ENCODE peak calls at places on chromosomes 11 and 22, in seven cellular contexts. V is osteoblast; Z is CD4-positive, CD25-positive, alpha-beta regulatory T cell; U is neuronal stem cell; O is fibroblast of lung; H is thyroid gland; G is PC-3. C is an unnamed sample.

GRCh38 chr22:45207981-45208664 is 32.6 kb downstream of the KIAA0930 start:
- DNase-seq in V (peak; percentile 92), G (peak; percentile 79), Z (no peak), U (no peak), H (no peak), O (peak; percentile 65), C (peak; percentile 34)

GRCh38 chr11:84899740-84900139 is 727.4 kb downstream of the DLG2 start:
- DNase-seq in U (no peak), Z (no peak), G (peak; percentile 57), H (no peak), O (no peak), V (no peak), C (no peak)

GRCh38 chr11:114243461-114244372 is 52.5 kb upstream of the NNMT start:
- DNase-seq in G (no peak), O (peak; percentile 62), H (no peak), U (no peak), V (peak; percentile 83), Z (no peak), C (no peak)

GRCh38 chr22:27112273-27112672 is 454.9 kb downstream of the MIAT start:
- DNase-seq in U (no peak), G (no peak), Z (no peak), O (no peak), H (no peak), V (no peak), C (no peak)

GRCh38 chr11:267491-267994 is 10.7 kb upstream of the NLRP6 start:
- DNase-seq in H (no peak), V (peak; percentile 68), U (no peak), G (peak; percentile 41), Z (peak; percentile 52), O (no peak), C (peak; percentile 83)

GRCh38 chr11:102279641-102280170 is 37.6 kb upstream of the BIRC3 start:
- DNase-seq in Z (peak; percentile 59), G (peak; percentile 63), U (no peak), H (no peak), O (peak; percentile 89), V (peak; percentile 37), C (peak; percentile 28)

GRCh38 chr11:61949169-61950034 is 749 bp upstream of the BEST1 start:
- DNase-seq in O (peak; percentile 99), G (no peak), U (no peak), V (peak; percentile 98), H (peak; percentile 42), Z (no peak), C (peak; percentile 90)

GRCh38 chr11:87347441-87347840 is 309.7 kb downstream of the TMEM135 start:
- DNase-seq in O (no peak), V (no peak), G (no peak), H (no peak), Z (no peak), U (no peak), C (no peak)

GRCh38 chr11:116813781-116814471 is 9.2 kb downstream of the APOA4 start:
- DNase-seq in Z (no peak), U (no peak), O (no peak), H (no peak), V (no peak), G (no peak), C (no peak)

GRCh38 chr11:86947541-86947940 is 7.7 kb downstream of the FZD4 start:
- DNase-seq in Z (no peak), V (peak; percentile 49), H (no peak), U (no peak), G (no peak), O (peak; percentile 51), C (no peak)

GRCh38 chr11:99505831-99506230 is 485.1 kb downstream of the CNTN5 start:
- DNase-seq in V (no peak), H (peak; percentile 4), G (no peak), Z (no peak), U (no peak), O (no peak), C (no peak)

GRCh38 chr11:134716582-134716981 is 304.5 kb upstream of the B3GAT1 start:
- DNase-seq in U (no peak), H (no peak), O (no peak), G (no peak), V (no peak), Z (no peak), C (no peak)

DNA sequence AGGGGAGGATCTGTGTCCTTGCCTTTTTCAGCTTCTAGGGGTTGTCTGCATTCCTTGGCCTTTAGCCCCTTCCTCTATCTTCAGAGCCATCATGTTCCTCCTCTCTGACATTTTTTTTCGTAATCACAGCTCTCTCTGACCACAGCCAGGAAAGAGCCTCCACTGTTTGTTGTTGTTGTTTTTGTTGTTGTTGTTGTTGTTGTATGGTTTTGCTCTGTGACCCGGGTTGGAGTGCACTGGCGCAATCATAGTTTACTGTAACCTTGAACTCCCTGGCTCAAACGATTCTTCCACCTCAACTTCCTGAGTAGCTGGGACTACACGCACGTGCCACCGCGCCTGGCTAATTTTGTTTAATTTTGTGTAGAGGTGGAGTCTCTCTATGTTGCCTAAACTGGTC is 55.3 kb upstream of the KCNQ1OT1 start:
- DNase-seq in G (no peak), H (no peak), O (no peak), V (no peak), Z (no peak), U (no peak), C (no peak)
- H3K4me3 ChIP-seq in G (no peak overlapping the region), H (no peak overlapping the region), O (no peak overlapping the region), V (no peak overlapping the region), Z (no peak overlapping the region), U (no peak overlapping the region), C (no peak overlapping the region)

GRCh38 chr11:48034926-48035876 is 54.8 kb downstream of the PTPRJ start:
- DNase-seq in V (no peak), G (no peak), O (no peak), Z (no peak), U (no peak), H (no peak), C (no peak)

GRCh38 chr11:48037709-48038468 is 57.5 kb downstream of the PTPRJ start:
- DNase-seq in U (no peak), O (peak; percentile 57), Z (no peak), G (peak; percentile 27), V (no peak), H (no peak), C (no peak)

GRCh38 chr11:48036011-48036410 is 55.7 kb downstream of the PTPRJ start:
- DNase-seq in H (no peak), V (no peak), Z (no peak), G (no peak), O (no peak), U (no peak), C (no peak)

GRCh38 chr11:48033918-48034341 is 53.6 kb downstream of the PTPRJ start:
- DNase-seq in H (peak; percentile 73), G (no peak), V (no peak), O (no peak), Z (peak; percentile 37), U (no peak), C (no peak)

GRCh38 chr11:48036466-48036865 is 56.1 kb downstream of the PTPRJ start:
- DNase-seq in H (no peak), G (no peak), U (no peak), O (peak; percentile 69), V (peak; percentile 83), Z (no peak), C (no peak)
- H3K27me3 ChIP-seq in H (no peaks in the 10 kb centered on the region), G (no peaks in the 10 kb centered on the region), U (no peaks in the 10 kb centered on the region), O (no peaks in the 10 kb centered on the region), V (no peaks in the 10 kb centered on the region), Z (no peaks in the 10 kb centered on the region), C (no peaks in the 10 kb centered on the region)

DNA sequence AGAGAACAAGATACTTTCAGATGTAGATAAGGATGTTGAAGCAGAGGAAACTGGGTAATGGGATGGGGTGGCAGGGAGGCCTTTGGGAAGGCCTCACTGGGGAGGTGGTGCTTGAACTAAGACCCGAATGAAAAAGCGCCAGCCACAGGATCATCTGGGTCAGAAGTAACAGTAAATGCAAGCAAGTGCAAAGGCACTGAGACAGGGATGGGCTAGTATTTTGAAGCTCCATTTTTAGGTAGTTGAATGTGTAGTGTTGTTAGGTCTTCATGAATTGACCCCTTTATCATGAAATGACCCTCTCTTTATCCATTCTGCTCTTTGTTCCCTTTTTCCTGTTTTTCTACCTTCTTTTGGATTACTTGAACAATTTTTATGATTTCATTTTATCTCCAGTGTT is 6.2 kb upstream of the PACS1 start:
- DNase-seq in V (no peak), H (no peak), Z (no peak), O (no peak), U (no peak), G (no peak), C (no peak)
- H3K36me3 ChIP-seq in V (peaks cover 100% of the 10 kb centered on the region), H (peaks cover 90% of the 10 kb centered on the region), Z (peaks cover 91% of the 10 kb centered on the region), O (peaks cover 29% of the 10 kb centered on the region), U (peaks cover 100% of the 10 kb centered on the region), G (peaks cover 94% of the 10 kb centered on the region), C (peaks cover 68% of the 10 kb centered on the region)

GRCh38 chr11:76901144-76901543 is 40.4 kb downstream of the ACER3 start:
- DNase-seq in V (no peak), G (no peak), Z (no peak), H (no peak), U (no peak), O (no peak), C (no peak)

GRCh38 chr11:76902121-76903014 is 41.6 kb downstream of the ACER3 start:
- DNase-seq in G (no peak), U (no peak), H (no peak), V (no peak), O (no peak), Z (peak; percentile 3), C (no peak)

DNA sequence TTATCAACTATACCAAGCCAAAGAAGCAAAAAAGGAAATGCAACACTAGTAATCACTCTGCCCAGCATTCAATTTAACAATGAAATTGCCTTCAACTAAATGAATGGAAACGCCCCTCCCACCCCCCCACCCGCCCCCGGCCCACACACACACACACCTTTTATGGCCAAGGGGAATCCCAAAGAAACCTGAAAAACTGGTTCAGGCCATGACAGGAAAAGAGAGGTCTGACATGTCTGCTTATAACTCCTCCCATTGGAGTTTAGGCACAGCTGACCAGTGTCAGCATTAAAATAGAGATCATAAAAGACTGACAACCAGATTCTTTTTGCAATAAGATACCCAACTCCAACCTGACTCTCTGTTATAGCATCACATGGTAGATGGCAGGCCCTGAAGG is 42.6 kb downstream of the ACER3 start:
- DNase-seq in O (no peak), H (peak; percentile 17), U (no peak), G (peak; percentile 87), Z (no peak), V (no peak), C (peak; percentile 52)
- H3K4me3 ChIP-seq in O (no peak overlapping the region), H (no peak overlapping the region), U (no peak overlapping the region), G (no peak overlapping the region), Z (no peak overlapping the region), V (no peak overlapping the region), C (no peak overlapping the region)

GRCh38 chr11:131662310-131662709 is 291.9 kb downstream of the NTM start:
- DNase-seq in Z (no peak), U (no peak), V (peak; percentile 29), H (no peak), O (no peak), G (no peak), C (no peak)
- H3K27me3 ChIP-seq in Z (no peaks in the 10 kb centered on the region), U (no peaks in the 10 kb centered on the region), V (no peaks in the 10 kb centered on the region), H (no peaks in the 10 kb centered on the region), O (no peaks in the 10 kb centered on the region), G (peaks cover 73% of the 10 kb centered on the region), C (no peaks in the 10 kb centered on the region)

DNA sequence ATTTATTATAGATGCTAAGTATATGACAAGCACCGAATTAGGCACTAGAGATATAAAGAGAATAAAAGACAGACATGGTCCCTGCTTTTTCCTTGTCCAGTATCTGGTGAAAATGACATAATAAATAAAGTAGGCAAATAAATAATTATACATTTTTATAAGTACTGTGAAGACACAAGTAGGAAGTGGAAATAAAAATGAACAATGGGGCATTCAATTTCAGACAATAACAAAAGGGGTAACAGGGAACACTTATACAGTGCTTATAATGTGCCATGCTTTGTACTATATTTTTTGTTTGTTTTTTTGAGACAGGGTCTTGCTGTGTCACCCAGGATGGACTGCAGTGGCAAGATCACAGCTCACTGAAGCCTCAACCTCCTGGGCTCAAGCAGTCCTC is 4.3 kb downstream of the KBTBD3 start:
- DNase-seq in U (no peak), G (no peak), V (no peak), O (no peak), H (no peak), Z (no peak), C (no peak)
- H3K36me3 ChIP-seq in U (no peaks in the 10 kb centered on the region), G (no peaks in the 10 kb centered on the region), V (no peaks in the 10 kb centered on the region), O (no peaks in the 10 kb centered on the region), H (no peaks in the 10 kb centered on the region), Z (no peaks in the 10 kb centered on the region), C (no peaks in the 10 kb centered on the region)